ENCODE peak calls at places on chromosomes 4 and X, in four cellular contexts. F is fibroblast of lung, C is BE2C, N is colonic mucosa. X is an unnamed sample. For H3K27me3, the result is how much of the 10 kb centered on the place peaks cover.

GRCh38 chr4:38314663-38315062 is 349.3 kb upstream of the KLF3 start:
- DNase-seq in F (no peak), C (no peak), N (peak), X (no peak)

GRCh38 chr4:109389367-109390118 is 44.1 kb upstream of the SEC24B start:
- DNase-seq in F (no peak), C (no peak), N (no peak), X (no peak)

GRCh38 chr4:187929024-187929423 is 66.5 kb upstream of the ZFP42 start:
- DNase-seq in F (no peak), C (no peak), N (no peak), X (no peak)

GRCh38 chrX:24110049-24110448 is 39.5 kb upstream of the ZFX start:
- DNase-seq in F (no peak), C (peak), N (no peak), X (no peak)

GRCh38 chr4:7960017-7960789 is 20.5 kb upstream of the AFAP1 start:
- DNase-seq in F (no peak), C (no peak), N (no peak), X (no peak)

GRCh38 chrX:7086384-7086783 is 61.1 kb upstream of the STS start:
- DNase-seq in F (peak), C (no peak), N (no peak), X (no peak)

GRCh38 chr4:103372002-103372558 is 173.9 kb upstream of the CENPE start:
- DNase-seq in F (no peak), C (no peak), N (no peak), X (no peak)

GRCh38 chr4:82223715-82224114 is 150.1 kb downstream of the HNRNPD start:
- DNase-seq in F (no peak), C (no peak), N (peak), X (no peak)

GRCh38 chr4:80709082-80709869 is 321.2 kb upstream of the BMP3 start:
- DNase-seq in F (no peak), C (no peak), N (no peak), X (no peak)

GRCh38 chr4:29805871-29806480 is 914.2 kb upstream of the PCDH7 start:
- DNase-seq in F (no peak), C (no peak), N (no peak), X (peak)

GRCh38 chrX:38342853-38343778 is 9.3 kb upstream of the OTC start:
- DNase-seq in F (no peak), C (no peak), N (peak), X (no peak)

GRCh38 chrX:46589977-46590723 is 16.6 kb downstream of the CHST7 start:
- DNase-seq in F (peak), C (no peak), N (no peak), X (no peak)

GRCh38 chrX:44898411-44899221 is 25.6 kb downstream of the KDM6A start:
- DNase-seq in F (peak), C (no peak), N (no peak), X (no peak)

GRCh38 chr4:68256284-68256683 is 10.8 kb upstream of the TMPRSS11B start:
- DNase-seq in F (peak), C (no peak), N (no peak), X (peak)

GRCh38 chr4:99324978-99325377 is 3.8 kb upstream of the ADH1B start:
- DNase-seq in F (peak), C (no peak), N (peak), X (no peak)

GRCh38 chrX:68261060-68261672 is 172.1 kb downstream of the OPHN1 start:
- DNase-seq in F (peak), C (no peak), N (no peak), X (no peak)

GRCh38 chr4:13966241-13967195 is 339.0 kb upstream of the BOD1L1 start:
- DNase-seq in F (peak), C (no peak), N (no peak), X (no peak)

GRCh38 chr4:67770422-67770821 is 16.2 kb upstream of the GNRHR start:
- DNase-seq in F (no peak), C (no peak), N (no peak), X (peak)

GRCh38 chr4:107603430-107603829 is 116.6 kb downstream of the PAPSS1 start:
- DNase-seq in F (peak), C (no peak), N (no peak), X (no peak)

GRCh38 chr4:110486226-110486625 is 10.3 kb downstream of the ENPEP start:
- DNase-seq in F (no peak), C (no peak), N (no peak), X (no peak)

GRCh38 chrX:108415146-108415545 is 23.1 kb downstream of the COL4A6 start:
- DNase-seq in F (no peak), C (no peak), N (no peak), X (no peak)

GRCh38 chr4:47686294-47686872 is 151.5 kb downstream of the CORIN start:
- DNase-seq in F (peak), C (peak), N (peak), X (peak)

GRCh38 chr4:102585329-102585728 is 84.2 kb downstream of the NFKB1 start:
- DNase-seq in F (no peak), C (no peak), N (no peak), X (no peak)

GRCh38 chrX:39985116-39985515 is 112.6 kb downstream of the BCOR start:
- DNase-seq in F (no peak), C (no peak), N (no peak), X (no peak)

GRCh38 chr4:179116581-179116980 is 1674.3 kb upstream of the AGA start:
- DNase-seq in F (peak), C (no peak), N (no peak), X (no peak)

GRCh38 chrX:76802698-76803097 is 375.2 kb downstream of the MAGEE1 start:
- DNase-seq in F (no peak), C (no peak), N (no peak), X (no peak)

GRCh38 chr4:105710678-105711077 is 2.1 kb downstream of the GSTCD start:
- DNase-seq in F (peak), C (peak), N (no peak), X (peak)

GRCh38 chr4:185591679-185592141 is 56.4 kb upstream of the PDLIM3 start:
- DNase-seq in F (peak), C (no peak), N (no peak), X (no peak)

GRCh38 chr4:166043801-166044200 is 170.8 kb downstream of the TLL1 start:
- DNase-seq in F (no peak), C (no peak), N (no peak), X (peak)
- H3K27me3 ChIP-seq in F (under half), C (under half), N (under half), X (under half)

DNA sequence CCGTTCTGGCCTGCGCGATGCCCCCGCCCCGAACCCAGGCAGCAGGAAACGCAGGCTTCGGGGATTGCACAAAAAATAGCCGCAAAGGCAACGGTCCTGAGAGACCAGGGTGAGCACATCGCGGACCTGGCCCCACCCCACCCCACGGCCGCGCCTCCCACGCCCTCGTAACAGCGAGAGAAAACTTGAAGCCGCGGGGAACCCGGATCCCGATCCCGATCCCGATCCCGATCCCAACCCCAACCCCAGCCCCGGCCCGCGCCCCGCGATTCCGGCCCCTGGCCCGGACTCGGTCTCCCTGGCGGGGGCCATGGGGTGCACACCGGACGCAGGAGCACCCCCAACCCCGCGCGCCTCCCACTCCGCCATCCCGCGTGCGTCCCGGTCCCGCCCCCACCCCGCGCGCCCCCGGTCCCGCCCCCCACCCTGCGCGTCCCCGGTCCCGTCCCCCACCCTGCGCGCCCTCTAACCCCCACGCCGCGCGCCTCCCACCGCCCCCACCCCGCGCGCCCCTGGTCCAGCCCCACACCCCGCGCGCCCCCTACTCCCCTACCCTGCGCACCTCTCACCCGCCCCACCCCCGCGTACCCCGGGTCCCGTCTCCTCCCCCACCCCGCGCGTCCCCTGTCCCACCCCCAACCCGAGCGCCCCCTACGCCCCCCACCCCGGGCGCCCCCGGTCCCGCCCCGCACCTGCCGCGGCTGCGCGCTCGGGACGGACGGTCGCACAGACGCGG is 29.0 kb downstream of the NOP14 start:
- DNase-seq in F (peak), C (no peak), N (peak), X (no peak)
- H3K4me3 ChIP-seq in F (peak), C (peak), N (peak), X (peak)

GRCh38 chrX:136147966-136148365 is 633 bp downstream of the FHL1 start:
- DNase-seq in F (no peak), C (peak), N (no peak), X (peak)
- H3K27me3 ChIP-seq in F (under half), C (under half), N (under half), X (under half)

GRCh38 chr4:628346-628745 is 3.0 kb downstream of the PDE6B start:
- DNase-seq in F (no peak), C (no peak), N (no peak), X (no peak)

GRCh38 chr4:628821-629635 is 3.7 kb downstream of the PDE6B start:
- DNase-seq in F (no peak), C (no peak), N (no peak), X (no peak)

GRCh38 chr4:627751-628150 is 2.4 kb downstream of the PDE6B start:
- DNase-seq in F (no peak), C (no peak), N (no peak), X (no peak)

GRCh38 chr4:626201-627091 is 1.1 kb downstream of the PDE6B start:
- DNase-seq in F (no peak), C (no peak), N (no peak), X (no peak)

GRCh38 chr4:627347-627746 is 2.0 kb downstream of the PDE6B start:
- DNase-seq in F (no peak), C (no peak), N (no peak), X (no peak)
- H3K4me3 ChIP-seq in F (no peak), C (no peak), N (no peak), X (no peak)

DNA sequence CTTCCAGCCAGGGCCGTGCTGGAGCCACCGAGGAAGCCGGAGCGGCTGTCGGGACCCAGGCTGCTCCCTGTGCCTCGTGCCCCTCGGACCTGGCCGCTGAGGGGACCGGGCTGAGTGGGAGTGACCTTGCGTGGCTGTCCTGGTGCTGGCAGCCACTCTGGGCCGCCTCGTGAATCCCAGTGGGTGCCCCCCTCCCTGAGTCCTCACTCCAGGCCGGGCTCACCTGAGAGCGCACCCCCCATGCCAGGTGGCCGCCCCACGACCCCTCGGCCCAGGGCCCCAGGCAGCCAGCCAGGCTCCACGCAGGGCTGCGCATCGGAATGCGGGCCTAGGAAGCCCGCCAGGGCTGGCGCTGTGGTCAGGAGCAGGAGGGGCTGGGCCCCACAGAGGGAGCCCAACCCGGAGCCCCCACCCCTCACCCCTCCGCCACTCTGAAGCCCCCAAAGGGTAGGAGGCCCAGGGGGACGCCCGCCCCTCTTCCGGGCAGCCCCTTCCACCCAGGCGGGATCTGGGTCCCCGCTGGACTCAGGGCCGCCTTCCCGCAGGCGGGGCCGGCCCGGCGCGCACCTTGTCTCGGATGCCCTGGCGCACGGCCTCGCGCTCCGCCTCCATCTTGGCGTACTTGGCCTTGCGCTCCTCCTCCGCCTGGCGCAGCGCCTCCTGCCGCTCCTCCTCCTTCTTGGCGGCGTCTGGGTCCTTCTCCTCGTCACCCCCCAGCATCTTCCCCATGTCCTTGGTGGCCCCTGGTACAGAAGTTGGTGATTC is 33.9 kb downstream of the CPLX1 start:
- DNase-seq in F (peak), C (no peak), N (peak), X (no peak)
- H3K27me3 ChIP-seq in F (under half), C (under half), N (under half), X (under half)